ENCODE peak calls at places on chromosome 12, in four cellular contexts. F is PC-3, Y is mammary epithelial cell, O is GM23248. I is an unnamed sample.

GRCh38 chr12:70754330-70754741 is 117.1 kb upstream of the PTPRB start:
- DNase-seq in F (peak; percentile 57), Y (no peak), O (peak; percentile 5), I (peak; percentile 20)

GRCh38 chr12:110107369-110108281 is 16.5 kb upstream of the IFT81 start:
- DNase-seq in F (peak; percentile 31), Y (peak; percentile 71), O (peak; percentile 93), I (no peak)

GRCh38 chr12:109541412-109541725 is 31.9 kb downstream of the MMAB start:
- DNase-seq in O (no peak), F (no peak), Y (no peak), I (no peak)

GRCh38 chr12:68958337-68958736 is 25.4 kb upstream of the CPM start:
- DNase-seq in Y (no peak), O (no peak), F (no peak), I (no peak)

GRCh38 chr12:3187846-3188755 is 110.9 kb downstream of the TSPAN9 start:
- DNase-seq in Y (no peak), F (no peak), O (no peak), I (no peak)

GRCh38 chr12:5123921-5124320 is 80.2 kb downstream of the KCNA5 start:
- DNase-seq in F (no peak), Y (no peak), O (peak; percentile 54), I (no peak)

GRCh38 chr12:68423175-68423574 is 91.0 kb upstream of the MDM1 start:
- DNase-seq in O (no peak), F (no peak), Y (no peak), I (no peak)

GRCh38 chr12:62802981-62803380 is 132.0 kb downstream of the PPM1H start:
- DNase-seq in O (no peak), Y (no peak), F (peak; percentile 46), I (no peak)

GRCh38 chr12:129772463-129773169 is 131.2 kb downstream of the TMEM132D start:
- DNase-seq in F (no peak), Y (no peak), O (no peak), I (no peak)

GRCh38 chr12:6552140-6552551 is 3.7 kb downstream of the IFFO1 start:
- DNase-seq in F (no peak), O (peak; percentile 72), Y (no peak), I (no peak)

GRCh38 chr12:28189774-28190320 is 409 bp upstream of the CCDC91 start:
- DNase-seq in F (no peak), Y (no peak), O (no peak), I (no peak)

GRCh38 chr12:77324416-77324762 is 259.0 kb upstream of the E2F7 start:
- DNase-seq in Y (no peak), F (no peak), O (no peak), I (no peak)

GRCh38 chr12:77325505-77325904 is 260.1 kb upstream of the E2F7 start:
- DNase-seq in O (peak; percentile 38), F (no peak), Y (no peak), I (no peak)

GRCh38 chr12:77324763-77325468 is 259.5 kb upstream of the E2F7 start:
- DNase-seq in F (peak; percentile 76), O (peak; percentile 91), Y (peak; percentile 71), I (peak; percentile 68)

GRCh38 chr12:77328326-77328725 is 263.0 kb upstream of the E2F7 start:
- DNase-seq in F (no peak), O (no peak), Y (peak; percentile 44), I (no peak)

DNA sequence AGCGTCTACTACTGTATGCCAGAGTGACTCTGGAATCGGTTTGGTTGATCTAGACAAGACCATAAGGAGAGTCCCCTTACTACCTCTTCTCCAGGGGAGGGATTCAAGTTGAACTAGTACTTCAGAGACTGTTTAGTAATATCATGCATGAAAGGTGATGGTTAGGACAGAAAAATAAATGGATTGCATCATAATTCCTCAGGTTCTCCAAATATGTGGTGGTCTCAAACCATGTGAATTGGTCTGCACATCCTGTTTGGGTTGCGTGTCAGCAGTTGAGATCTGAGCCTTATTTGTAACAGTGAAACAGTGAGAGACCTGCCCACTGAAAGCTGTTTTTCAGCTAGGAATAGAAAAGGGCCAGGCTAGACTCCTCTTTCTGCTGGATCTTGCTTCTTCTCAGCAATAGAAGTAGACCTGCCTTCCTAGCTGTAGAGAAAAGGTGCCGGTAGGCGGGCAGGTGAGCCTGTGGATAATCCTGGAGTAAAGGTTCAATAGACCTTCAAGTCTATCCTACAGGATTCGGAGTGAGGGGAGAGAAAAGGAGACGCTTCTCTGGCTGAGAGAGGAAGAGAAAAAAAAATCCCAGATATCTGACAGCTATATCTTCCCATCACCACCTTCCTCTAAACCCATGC is 258.5 kb upstream of the E2F7 start:
- DNase-seq in Y (no peak), F (no peak), O (no peak), I (no peak)
- H2AFZ ChIP-seq in Y (peak overlapping the region; percentile 95), F (no peak overlapping the region), O (no peak overlapping the region), I (no peak overlapping the region)

GRCh38 chr12:56257491-56258067 is 605 bp downstream of the ANKRD52 start:
- DNase-seq in O (peak; percentile 59), Y (peak; percentile 38), F (peak; percentile 53), I (no peak)
- TF ChIP-seq EZH2 in O (no peak), Y (no peak), F (no peak), I (no peak)

GRCh38 chr12:12425616-12426015 is 68.7 kb downstream of the BORCS5 start:
- DNase-seq in F (no peak), O (peak; percentile 42), Y (no peak), I (no peak)
- H3K27ac ChIP-seq in F (no peak overlapping the region), O (no peak overlapping the region), Y (no peak overlapping the region), I (no peak overlapping the region)

GRCh38 chr12:88914967-88915366 is 334.7 kb upstream of the KITLG start:
- DNase-seq in F (no peak), O (no peak), Y (no peak), I (no peak)
- H2AFZ ChIP-seq in F (no peak overlapping the region), O (no peak overlapping the region), Y (no peak overlapping the region), I (no peak overlapping the region)

DNA sequence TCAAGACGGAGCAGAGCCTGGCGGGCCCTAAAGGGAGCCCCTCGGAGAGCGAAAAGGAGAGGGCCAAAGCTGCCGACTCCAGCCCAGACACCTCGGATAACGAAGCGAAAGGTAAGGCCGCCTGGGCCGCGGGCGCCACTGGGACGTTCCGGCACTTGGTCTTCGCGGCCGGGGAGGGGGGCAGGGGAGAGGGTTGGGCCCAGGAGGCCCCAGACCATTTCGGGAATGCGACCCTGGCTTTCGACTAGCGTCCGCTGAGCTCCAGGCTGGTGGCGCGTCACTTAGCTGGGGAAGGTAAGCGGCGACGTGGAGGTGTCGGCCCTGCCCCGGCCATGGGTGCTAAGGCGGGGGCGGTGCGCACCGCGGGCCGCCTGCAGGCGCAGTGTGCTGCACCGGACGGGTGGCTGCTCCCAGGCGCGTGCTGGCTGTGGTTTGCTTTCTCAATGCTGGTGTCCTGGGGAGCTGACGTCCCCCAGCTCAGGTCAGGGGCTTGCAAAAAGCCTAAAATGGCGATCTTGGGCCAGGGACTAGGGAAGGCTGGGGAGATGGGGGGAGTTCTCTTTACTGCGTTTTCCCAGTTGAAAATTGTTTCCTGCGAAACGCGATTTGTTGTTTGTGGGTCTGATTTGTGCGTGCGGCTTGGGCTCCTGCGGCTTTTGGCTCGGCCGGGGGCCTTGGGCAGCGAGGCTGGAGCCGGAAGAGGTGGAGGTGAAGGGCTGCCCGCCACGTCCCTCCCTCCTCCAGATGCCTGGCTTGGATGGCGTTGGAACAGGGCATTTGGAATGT is 1.1 kb downstream of the HOXC10 start:
- DNase-seq in F (no peak), Y (no peak), O (peak; percentile 64), I (no peak)
- TF ChIP-seq EZH2 in F (no peak), Y (no peak), O (peak; percentile 49), I (no peak)

GRCh38 chr12:8819676-8819980 is 2.8 kb upstream of the A2ML1 start:
- DNase-seq in F (peak; percentile 6), O (no peak), Y (no peak), I (peak; percentile 60)
- H3K27ac ChIP-seq in F (no peak overlapping the region), O (no peak overlapping the region), Y (no peak overlapping the region), I (no peak overlapping the region)

DNA sequence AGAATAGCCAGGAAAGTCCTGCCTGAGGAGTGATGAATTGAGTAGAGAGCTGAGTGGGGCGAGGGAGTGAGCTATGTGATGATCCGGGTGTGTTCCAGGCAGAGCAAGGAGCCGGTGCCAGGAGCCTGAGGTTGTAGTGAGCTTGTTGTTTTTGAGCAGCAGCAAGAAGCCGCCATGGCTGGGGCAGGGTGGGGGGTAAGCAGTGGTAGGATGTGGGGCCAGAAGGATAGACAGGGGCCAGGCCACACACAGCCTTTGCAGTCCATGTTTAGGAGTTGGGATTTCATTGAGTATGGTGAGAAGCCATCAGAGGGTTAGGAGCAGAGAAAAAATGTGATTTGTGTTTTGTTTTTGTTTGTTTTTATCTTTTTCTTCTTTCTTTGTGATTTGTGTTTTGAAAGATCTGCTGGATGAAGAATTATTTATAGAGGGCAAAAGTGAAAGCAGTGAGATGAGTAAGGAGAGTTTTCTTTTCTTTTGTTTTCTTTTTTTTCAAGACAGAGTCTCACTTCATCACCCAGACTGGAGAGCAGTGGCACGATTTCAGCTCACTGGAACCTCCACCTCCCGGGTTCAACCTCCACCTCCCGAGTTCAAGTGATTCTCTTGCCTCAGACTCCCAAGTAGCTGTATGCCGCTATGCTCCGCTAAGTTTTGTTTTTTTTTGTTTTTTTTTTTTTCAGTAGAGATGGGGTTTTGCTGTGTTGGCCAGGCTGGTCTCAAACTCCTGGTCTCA is 92.3 kb upstream of the BCAT1 start:
- DNase-seq in F (no peak), Y (no peak), O (no peak), I (no peak)
- H2AFZ ChIP-seq in F (no peak overlapping the region), Y (no peak overlapping the region), O (no peak overlapping the region), I (peak overlapping the region; percentile 5)

GRCh38 chr12:107778383-107779015 is 4.0 kb downstream of the ASCL4 start:
- DNase-seq in F (no peak), Y (no peak), O (no peak), I (no peak)

GRCh38 chr12:107776171-107776570 is 1.7 kb downstream of the ASCL4 start:
- DNase-seq in Y (no peak), O (no peak), F (no peak), I (no peak)

GRCh38 chr12:107779077-107779840 is 4.8 kb downstream of the ASCL4 start:
- DNase-seq in Y (no peak), F (no peak), O (no peak), I (no peak)

GRCh38 chr12:107774349-107775029 is at the start of gene ASCL4:
- DNase-seq in O (no peak), F (no peak), Y (no peak), I (no peak)

GRCh38 chr12:107775093-107775721 is 703 bp downstream of the ASCL4 start:
- DNase-seq in Y (no peak), F (no peak), O (peak; percentile 30), I (no peak)
- TF ChIP-seq EZH2 in Y (no peak), F (no peak), O (no peak), I (no peak)